ENCODE peak calls at places on chromosomes 5 and 9, in five cellular contexts. B is effector memory CD4-positive, alpha-beta T cell; E is epithelial cell of esophagus; C is fibroblast of lung; K is IMR-90. W is an unnamed sample.

GRCh38 chr9:131276107-131276888 is at the start of gene FAM78A:
- DNase-seq in B (peak; percentile 25), E (no peak), C (peak; percentile 10), K (no peak), W (no peak)

GRCh38 chr5:55172937-55173695 is at the start of gene CDC20B:
- DNase-seq in B (peak; percentile 63), E (peak; percentile 80), C (peak; percentile 69), K (peak; percentile 63), W (peak; percentile 86)

GRCh38 chr9:121369595-121370265 is at the start of gene STOM:
- DNase-seq in B (peak; percentile 60), E (peak; percentile 69), C (peak; percentile 74), K (peak; percentile 83), W (peak; percentile 78)

GRCh38 chr5:134466241-134467069 is 54.8 kb upstream of the CDKN2AIPNL start:
- DNase-seq in B (no peak), E (peak; percentile 77), C (peak; percentile 73), K (peak; percentile 55), W (peak; percentile 95)

GRCh38 chr5:111143910-111144309 is 51.8 kb downstream of the WDR36 start:
- DNase-seq in B (no peak), E (peak; percentile 60), C (peak; percentile 97), K (peak; percentile 73), W (peak; percentile 67)

GRCh38 chr9:23659346-23660006 is 166.6 kb downstream of the ELAVL2 start:
- DNase-seq in B (no peak), E (peak; percentile 72), C (no peak), K (no peak), W (no peak)

GRCh38 chr5:167916706-167917105 is 374.7 kb upstream of the WWC1 start:
- DNase-seq in B (no peak), E (no peak), C (peak; percentile 88), K (peak; percentile 21), W (no peak)

GRCh38 chr5:16550316-16550952 is 66.4 kb downstream of the RETREG1 start:
- DNase-seq in B (no peak), E (peak; percentile 79), C (no peak), K (peak; percentile 49), W (peak; percentile 75)

GRCh38 chr5:137453476-137454080 is 45.5 kb downstream of the SPOCK1 start:
- DNase-seq in B (no peak), E (peak; percentile 85), C (peak; percentile 56), K (peak; percentile 51), W (peak; percentile 65)

GRCh38 chr5:74401566-74402320 is 238.8 kb downstream of the ENC1 start:
- DNase-seq in B (no peak), E (peak; percentile 19), C (peak; percentile 82), K (peak; percentile 26), W (no peak)

GRCh38 chr5:110333384-110333783 is 393.1 kb downstream of the TMEM232 start:
- DNase-seq in B (no peak), E (peak; percentile 16), C (no peak), K (peak; percentile 3), W (peak; percentile 59)

GRCh38 chr5:176133877-176134276 is 104.3 kb upstream of the SIMC1 start:
- DNase-seq in B (no peak), E (no peak), C (no peak), K (no peak), W (no peak)

GRCh38 chr9:108911820-108912219 is 22.1 kb downstream of the ELP1 start:
- DNase-seq in B (no peak), E (no peak), C (no peak), K (no peak), W (no peak)

GRCh38 chr5:157972579-157972978 is 113.6 kb upstream of the CLINT1 start:
- DNase-seq in B (no peak), E (no peak), C (no peak), K (no peak), W (no peak)

GRCh38 chr5:102296229-102296817 is at the start of gene SLCO4C1:
- DNase-seq in B (peak; percentile 57), E (peak; percentile 71), C (peak; percentile 59), K (no peak), W (peak; percentile 77)

GRCh38 chr5:122076669-122077450 is 1.2 kb downstream of the LOX start:
- DNase-seq in B (no peak), E (peak; percentile 86), C (peak; percentile 80), K (peak; percentile 76), W (peak; percentile 78)

GRCh38 chr5:132497488-132497997 is 7.0 kb upstream of the IRF1 start:
- DNase-seq in B (no peak), E (peak; percentile 64), C (peak; percentile 95), K (peak; percentile 95), W (no peak)

GRCh38 chr9:71357346-71357745 is 235.9 kb upstream of the TRPM3 start:
- DNase-seq in B (no peak), E (no peak), C (no peak), K (no peak), W (no peak)

GRCh38 chr5:40960027-40960426 is 50.7 kb downstream of the C7 start:
- DNase-seq in B (no peak), E (no peak), C (no peak), K (no peak), W (no peak)

GRCh38 chr5:851553-851952 is 767 bp upstream of the ZDHHC11 start:
- DNase-seq in B (no peak), E (no peak), C (no peak), K (no peak), W (no peak)

GRCh38 chr9:7439355-7439978 is 360.1 kb downstream of the DMAC1 start:
- DNase-seq in B (no peak), E (peak; percentile 56), C (peak; percentile 60), K (peak; percentile 73), W (peak; percentile 27)

GRCh38 chr9:123421211-123421585 is 65.2 kb downstream of the CRB2 start:
- DNase-seq in B (no peak), E (no peak), C (no peak), K (no peak), W (no peak)

GRCh38 chr5:125065114-125065513 is 318.7 kb upstream of the ZNF608 start:
- DNase-seq in B (no peak), E (peak; percentile 25), C (peak; percentile 54), K (no peak), W (no peak)

DNA sequence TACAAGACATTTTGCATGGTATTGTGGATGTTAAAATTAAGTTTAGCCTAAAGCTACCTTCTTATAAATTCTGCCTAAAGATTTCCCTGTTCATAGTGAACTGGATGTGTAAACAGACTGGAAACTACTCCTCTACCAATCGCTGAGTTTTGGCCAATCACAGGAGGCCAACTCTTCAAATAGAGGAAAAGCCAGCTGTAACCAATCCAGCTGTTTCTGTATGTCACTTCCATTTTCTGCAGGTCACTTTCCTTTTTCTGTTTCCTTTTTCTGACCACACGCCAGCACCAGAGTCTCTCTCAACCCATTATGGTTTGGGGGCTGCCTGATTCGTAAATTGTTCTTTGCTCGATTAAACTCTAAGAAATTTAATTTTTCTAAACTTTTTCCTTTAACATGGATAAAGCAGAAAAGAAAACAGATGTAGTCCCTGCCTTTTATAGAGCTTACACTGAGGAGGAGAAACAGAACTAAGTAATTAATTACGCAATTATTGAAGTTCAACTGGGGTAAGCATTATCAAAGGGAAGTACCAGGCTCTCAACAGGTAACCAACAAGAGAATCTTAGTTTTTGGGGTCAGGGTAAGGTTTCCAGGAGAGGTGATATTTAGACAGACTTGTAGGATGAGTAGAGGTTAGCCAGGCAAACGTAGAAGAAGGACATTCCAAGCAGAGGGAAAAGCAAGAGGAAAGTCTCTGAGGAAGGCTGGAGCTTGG is 27.7 kb downstream of the RANBP3L start:
- DNase-seq in B (no peak), E (no peak), C (no peak), K (no peak), W (no peak)
- H3K4me3 ChIP-seq in B (no peak overlapping the region), E (no peak overlapping the region), C (no peak overlapping the region), K (no peak overlapping the region), W (no peak overlapping the region)

DNA sequence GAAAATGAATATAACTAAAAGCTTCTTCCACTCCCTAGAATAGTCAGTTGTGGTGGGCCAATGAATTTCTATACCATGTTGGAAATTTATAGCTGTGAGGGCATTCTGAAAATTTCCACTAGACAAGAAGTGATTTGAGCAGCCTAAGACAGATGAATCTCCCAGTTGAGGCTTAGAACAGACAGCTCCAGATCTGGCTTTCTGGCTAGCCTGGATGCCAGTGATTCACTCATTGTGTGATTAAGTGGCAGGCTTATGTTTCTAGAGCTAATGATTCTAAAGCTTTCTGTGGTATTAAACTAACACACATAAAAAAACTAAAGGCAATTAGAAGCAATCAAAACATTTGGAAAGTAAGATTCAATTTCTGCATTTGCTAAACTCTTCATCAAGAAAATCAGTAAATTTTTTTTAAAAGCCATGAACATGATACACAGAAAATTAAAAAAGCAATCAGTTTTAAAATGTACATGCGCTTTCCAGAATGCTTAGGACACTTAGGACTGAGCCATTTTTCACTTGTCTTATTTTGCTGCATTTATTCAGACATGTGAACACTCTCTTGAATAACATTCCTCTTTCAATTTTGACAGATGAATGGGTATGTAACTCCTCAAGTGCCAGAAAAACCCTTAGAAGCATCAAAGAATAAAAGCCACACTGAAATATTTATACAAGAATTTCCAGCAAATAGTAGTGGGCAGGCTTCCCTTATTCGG is 100.5 kb upstream of the GNAQ start:
- DNase-seq in B (no peak), E (peak; percentile 67), C (peak; percentile 57), K (no peak), W (no peak)
- H3K4me3 ChIP-seq in B (peak overlapping the region; percentile 41), E (no peak overlapping the region), C (peak overlapping the region; percentile 35), K (peak overlapping the region; percentile 24), W (peak overlapping the region; percentile 2)

DNA sequence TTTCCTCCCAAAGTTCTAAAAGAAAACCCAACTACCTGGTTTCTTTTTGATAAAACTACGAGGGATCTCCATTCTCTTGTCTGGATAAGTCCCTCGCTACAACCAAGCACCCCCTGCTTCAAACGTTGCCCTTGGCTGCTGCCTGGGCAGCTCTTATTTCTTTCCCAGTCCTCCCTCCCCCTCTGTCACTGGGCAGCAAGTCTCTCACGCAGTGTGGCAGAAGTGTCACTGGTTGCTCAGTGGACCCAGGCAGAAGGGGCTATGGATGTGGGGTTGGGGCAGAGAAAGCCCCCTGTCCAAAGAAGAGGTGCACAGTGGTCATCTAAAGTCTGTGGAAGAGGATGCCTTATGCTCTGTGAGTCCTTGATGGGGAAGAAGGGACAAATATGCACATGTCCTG is 7.2 kb upstream of the SMIM32 start:
- DNase-seq in B (no peak), E (no peak), C (no peak), K (no peak), W (no peak)
- H3K4me3 ChIP-seq in B (no peak overlapping the region), E (no peak overlapping the region), C (no peak overlapping the region), K (no peak overlapping the region), W (no peak overlapping the region)

DNA sequence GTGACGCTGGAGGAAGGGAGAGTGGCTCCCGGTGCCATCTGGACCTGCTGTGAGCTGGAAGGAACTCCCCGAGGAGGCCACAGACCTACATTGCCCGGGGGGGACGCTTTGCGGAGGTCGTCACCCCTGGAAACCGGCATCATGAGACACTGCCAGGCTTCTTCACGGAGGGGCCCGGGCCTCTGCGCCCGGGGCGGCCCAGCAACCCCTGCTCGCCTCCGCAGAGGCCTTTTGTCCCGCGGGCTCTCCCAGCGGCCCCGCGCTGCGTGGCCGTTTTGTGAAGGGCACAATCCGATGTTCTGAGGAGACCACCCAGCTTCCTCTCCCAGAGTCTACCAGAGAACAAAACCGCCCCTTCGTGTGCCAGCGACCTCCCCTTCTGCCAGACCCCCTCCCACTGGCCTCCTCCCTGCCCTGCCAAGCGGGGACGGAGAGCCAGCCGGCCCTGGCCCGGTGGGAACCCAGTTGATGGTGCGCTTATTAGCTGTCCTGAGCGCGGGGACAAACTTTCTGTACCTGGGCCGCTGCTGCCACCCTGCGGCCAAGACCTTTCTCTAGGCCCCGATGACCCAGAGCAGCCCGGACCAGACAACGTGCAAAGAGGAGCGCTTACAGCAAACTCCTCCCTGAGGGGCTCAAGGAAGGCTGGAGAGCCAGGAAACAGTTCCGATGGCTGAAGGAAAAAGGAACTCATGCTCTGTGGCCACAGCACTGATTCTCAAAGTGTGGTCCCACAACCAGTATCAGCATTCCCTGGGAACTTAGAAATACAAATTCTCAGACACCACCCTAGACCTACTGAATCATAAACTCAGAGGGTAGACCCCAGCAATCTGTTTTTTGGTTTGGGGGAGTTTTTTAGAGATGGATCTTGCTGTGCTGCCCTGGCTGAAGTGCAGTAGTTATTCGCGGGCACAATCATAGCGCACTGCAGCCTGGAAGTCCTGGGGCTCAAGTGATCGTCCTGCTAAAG is 86.7 kb downstream of the SLC1A3 start:
- DNase-seq in B (no peak), E (peak; percentile 77), C (peak; percentile 68), K (peak; percentile 53), W (peak; percentile 74)
- H3K4me3 ChIP-seq in B (no peak overlapping the region), E (no peak overlapping the region), C (no peak overlapping the region), K (no peak overlapping the region), W (no peak overlapping the region)